ENCODE peak calls at places on chromosomes 13 and 19, in eight cellular contexts. I is left ventricle myocardium inferior, M is ovary, K is thoracic aorta, N is astrocyte of the spinal cord, B is MM.1S, U is transverse colon, T is fibroblast of the aortic adventitia. P is an unnamed sample.

GRCh38 chr19:41612483-41612882 is 14.4 kb downstream of the CEACAM4 start:
- DNase-seq in M (no peak), N (no peak), I (no peak), U (no peak), T (no peak), K (no peak), B (no peak), P (no peak)

GRCh38 chr13:92716749-92717148 is 509.9 kb upstream of the GPC6 start:
- DNase-seq in N (peak; percentile 26), I (no peak), U (no peak), B (no peak), T (peak; percentile 63), M (no peak), K (no peak), P (no peak)

GRCh38 chr13:67156718-67157049 is 73.5 kb downstream of the PCDH9 start:
- DNase-seq in U (no peak), M (no peak), B (no peak), N (no peak), I (no peak), K (no peak), T (no peak), P (no peak)

GRCh38 chr13:84844473-84844872 is 954.7 kb downstream of the SLITRK6 start:
- DNase-seq in B (no peak), K (no peak), I (no peak), T (no peak), N (peak; percentile 15), U (no peak), M (no peak), P (no peak)

GRCh38 chr13:48096670-48097069 is 1.8 kb upstream of the MED4 start:
- DNase-seq in I (no peak), T (no peak), B (no peak), K (no peak), U (no peak), M (no peak), N (no peak), P (no peak)

GRCh38 chr13:32063622-32064233 is 32.2 kb downstream of the FRY start:
- DNase-seq in B (no peak), T (no peak), U (no peak), K (no peak), M (no peak), I (no peak), N (no peak), P (no peak)

GRCh38 chr13:57829496-57829895 is 198.0 kb downstream of the PCDH17 start:
- DNase-seq in B (no peak), I (no peak), T (no peak), N (no peak), M (no peak), U (no peak), K (no peak), P (no peak)

GRCh38 chr19:48614436-48615144 is at the start of gene FAM83E:
- DNase-seq in B (no peak), N (no peak), K (no peak), U (peak; percentile 96), I (no peak), M (no peak), T (no peak), P (no peak)

DNA sequence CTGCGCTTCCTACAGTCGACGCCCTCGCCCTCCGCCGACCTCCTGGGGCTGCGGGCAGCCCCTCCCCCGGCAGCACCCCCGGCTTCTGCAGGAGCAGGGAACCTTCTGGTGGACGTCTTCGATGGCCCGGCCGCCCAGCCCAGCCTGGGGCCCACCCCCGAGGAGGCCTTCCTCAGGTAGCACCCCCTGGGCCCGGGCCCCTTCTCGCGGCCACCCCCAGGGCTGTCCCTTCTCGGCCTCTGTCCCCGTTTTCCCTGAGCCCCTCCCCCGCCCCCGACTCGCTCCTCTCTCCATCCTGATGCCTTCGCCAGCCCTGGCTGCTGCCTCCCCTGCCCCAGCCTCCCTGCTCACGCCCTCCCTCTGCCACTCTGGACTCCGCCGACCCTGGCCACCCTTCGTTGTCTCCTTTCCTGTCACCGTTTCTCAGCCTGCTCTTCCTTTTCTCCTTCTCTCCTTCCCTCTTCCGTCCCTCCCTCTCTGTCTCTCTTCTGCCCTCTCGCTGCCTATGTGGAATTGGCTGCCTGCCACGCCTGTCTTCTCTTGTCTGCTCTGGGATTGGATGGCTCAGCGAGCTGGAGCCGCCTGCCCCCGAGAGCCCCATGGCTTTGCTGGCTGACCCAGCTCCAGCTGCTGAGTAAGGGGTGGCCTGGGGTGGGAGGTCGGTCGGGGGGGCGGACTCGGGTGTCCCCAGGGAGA is 11.0 kb downstream of the FUZ start:
- DNase-seq in B (no peak), I (peak; percentile 94), K (peak; percentile 75), U (peak; percentile 76), M (peak; percentile 97), N (peak; percentile 86), T (peak; percentile 88), P (no peak)
- TF ChIP-seq CTCF in B (no peak), I (peak; percentile 57), K (no peak), U (no peak), M (peak; percentile 57), N (peak; percentile 32), T (peak; percentile 57), P (peak; percentile 12)

GRCh38 chr13:46206138-46206537 is 5.6 kb upstream of the LRRC63 start:
- DNase-seq in M (no peak), K (no peak), I (no peak), B (no peak), U (no peak), N (no peak), T (no peak), P (no peak)

GRCh38 chr13:46197299-46197975 is 14.3 kb upstream of the LRRC63 start:
- DNase-seq in N (no peak), B (no peak), U (no peak), K (no peak), I (no peak), M (no peak), T (peak; percentile 6), P (peak; percentile 4)

GRCh38 chr13:46198794-46199193 is 12.9 kb upstream of the LRRC63 start:
- DNase-seq in M (no peak), B (no peak), T (no peak), I (no peak), K (no peak), N (no peak), U (no peak), P (no peak)

GRCh38 chr13:46202956-46203355 is 8.8 kb upstream of the LRRC63 start:
- DNase-seq in M (no peak), U (no peak), T (no peak), K (no peak), B (no peak), I (no peak), N (no peak), P (no peak)

GRCh38 chr13:46202188-46202795 is 9.4 kb upstream of the LRRC63 start:
- DNase-seq in T (no peak), K (no peak), N (no peak), B (peak; percentile 85), U (no peak), M (no peak), I (no peak), P (no peak)
- H3K4me3 ChIP-seq in T (no peak overlapping the region), K (no peak overlapping the region), N (no peak overlapping the region), B (no peak overlapping the region), U (no peak overlapping the region), M (no peak overlapping the region), I (no peak overlapping the region), P (no peak overlapping the region)

GRCh38 chr13:28716511-28716910 is 2.3 kb downstream of the SLC46A3 start:
- DNase-seq in N (peak; percentile 46), T (peak; percentile 73), B (no peak), U (peak; percentile 77), M (peak; percentile 38), K (no peak), I (peak; percentile 30), P (peak; percentile 40)

GRCh38 chr13:28718186-28718537 is 608 bp downstream of the SLC46A3 start:
- DNase-seq in T (peak; percentile 24), M (no peak), K (peak; percentile 11), I (no peak), B (no peak), N (no peak), U (no peak), P (no peak)

GRCh38 chr13:28718538-28719226 is at the start of gene SLC46A3:
- DNase-seq in M (peak; percentile 98), K (peak; percentile 96), U (peak; percentile 99), B (peak; percentile 84), N (peak; percentile 99), I (peak; percentile 100), T (peak; percentile 96), P (peak; percentile 95)

GRCh38 chr13:28717170-28717569 is 1.6 kb downstream of the SLC46A3 start:
- DNase-seq in M (no peak), T (no peak), B (no peak), U (no peak), N (no peak), I (no peak), K (no peak), P (no peak)

DNA sequence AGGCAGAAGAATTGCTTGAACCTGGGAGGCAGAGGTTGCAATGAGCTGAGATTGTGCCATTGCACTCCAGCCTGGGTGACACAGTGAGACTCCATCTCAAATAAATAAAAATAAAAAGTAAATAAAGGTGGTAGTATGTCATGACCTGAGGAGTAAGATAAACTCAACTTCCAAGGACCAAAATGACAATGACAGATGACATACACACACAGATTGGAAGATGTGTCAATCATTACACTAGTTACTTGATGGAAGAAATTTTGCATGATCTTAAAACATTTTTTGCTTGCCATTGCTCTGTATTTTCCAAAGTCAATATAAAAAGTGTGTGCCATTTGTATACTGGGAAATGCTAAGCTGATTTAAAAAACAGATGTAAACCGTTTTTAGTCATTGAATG is 4.1 kb downstream of the SLC46A3 start:
- DNase-seq in K (no peak), U (no peak), N (no peak), I (no peak), T (no peak), M (no peak), B (no peak), P (no peak)
- TF ChIP-seq CTCF in K (no peak), U (no peak), N (no peak), I (no peak), T (no peak), M (no peak), B (no peak), P (no peak)

DNA sequence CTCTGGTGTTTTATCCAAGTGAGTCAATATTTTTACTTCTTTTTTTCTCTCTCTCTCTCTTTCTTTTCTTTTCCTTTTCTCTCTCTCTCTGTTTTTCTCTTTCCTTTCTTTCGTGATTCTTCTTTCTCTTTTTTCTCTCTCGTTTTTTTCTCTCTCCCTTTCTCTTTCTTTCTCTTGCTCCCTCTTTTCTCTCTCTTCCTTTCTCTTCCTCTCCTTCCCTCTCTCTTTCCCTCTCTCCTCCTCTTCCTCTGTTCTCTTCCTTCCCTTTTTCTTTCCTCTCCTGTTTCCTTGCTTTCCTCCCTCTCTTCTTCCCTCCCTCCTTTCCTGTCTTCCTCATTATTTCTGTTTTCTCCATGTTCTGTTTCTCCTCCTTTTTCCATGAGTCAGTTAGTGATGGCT is 641.5 kb downstream of the FGF9 start:
- DNase-seq in B (no peak), N (no peak), T (no peak), I (no peak), M (no peak), K (no peak), U (no peak), P (no peak)
- H3K4me3 ChIP-seq in B (no peak overlapping the region), N (no peak overlapping the region), T (no peak overlapping the region), I (no peak overlapping the region), M (no peak overlapping the region), K (no peak overlapping the region), U (no peak overlapping the region), P (no peak overlapping the region)

P was measured in AG09309.